ENCODE peak calls at places on chromosomes 12 and 14, in nine cellular contexts. One of them, this sample, is unnamed.

GRCh38 chr14:99260652-99261551 is 11.1 kb downstream of the BCL11B start:
- DNase-seq in T-helper 1 cell: peak
- DNase-seq in RKO: no peak
- DNase-seq in NCI-H510A: no peak
- DNase-seq in effector CD4-positive, alpha-beta T cell: peak
- DNase-seq in GM23338: no peak
- DNase-seq in nephron progenitor cell: no peak
- DNase-seq in brain microvascular endothelial cell: no peak
- DNase-seq in anterior cingulate cortex: no peak
- DNase-seq in this sample: no peak

GRCh38 chr12:18476866-18477265 is 215.5 kb downstream of the PIK3C2G start:
- DNase-seq in brain microvascular endothelial cell: no peak
- DNase-seq in T-helper 1 cell: no peak
- DNase-seq in nephron progenitor cell: no peak
- DNase-seq in RKO: no peak
- DNase-seq in NCI-H510A: no peak
- DNase-seq in effector CD4-positive, alpha-beta T cell: no peak
- DNase-seq in anterior cingulate cortex: no peak
- DNase-seq in GM23338: peak
- DNase-seq in this sample: no peak

GRCh38 chr14:36243183-36243582 is 66.7 kb upstream of the PTCSC3 start:
- DNase-seq in effector CD4-positive, alpha-beta T cell: no peak
- DNase-seq in NCI-H510A: no peak
- DNase-seq in nephron progenitor cell: no peak
- DNase-seq in GM23338: peak
- DNase-seq in T-helper 1 cell: no peak
- DNase-seq in anterior cingulate cortex: no peak
- DNase-seq in brain microvascular endothelial cell: no peak
- DNase-seq in RKO: no peak
- DNase-seq in this sample: no peak

GRCh38 chr14:99415496-99416281 is 65.0 kb downstream of the SETD3 start:
- DNase-seq in nephron progenitor cell: peak
- DNase-seq in anterior cingulate cortex: no peak
- DNase-seq in effector CD4-positive, alpha-beta T cell: peak
- DNase-seq in T-helper 1 cell: peak
- DNase-seq in GM23338: peak
- DNase-seq in RKO: peak
- DNase-seq in NCI-H510A: peak
- DNase-seq in brain microvascular endothelial cell: peak
- DNase-seq in this sample: peak

GRCh38 chr12:51341259-51342007 is 5.0 kb downstream of the CELA1 start:
- DNase-seq in RKO: peak
- DNase-seq in NCI-H510A: peak
- DNase-seq in nephron progenitor cell: peak
- DNase-seq in brain microvascular endothelial cell: peak
- DNase-seq in anterior cingulate cortex: peak
- DNase-seq in effector CD4-positive, alpha-beta T cell: peak
- DNase-seq in T-helper 1 cell: peak
- DNase-seq in GM23338: peak
- DNase-seq in this sample: peak

GRCh38 chr12:76028649-76029277 is 2.8 kb downstream of the PHLDA1 start:
- DNase-seq in T-helper 1 cell: no peak
- DNase-seq in GM23338: no peak
- DNase-seq in effector CD4-positive, alpha-beta T cell: no peak
- DNase-seq in anterior cingulate cortex: no peak
- DNase-seq in nephron progenitor cell: no peak
- DNase-seq in NCI-H510A: no peak
- DNase-seq in RKO: peak
- DNase-seq in brain microvascular endothelial cell: no peak
- DNase-seq in this sample: no peak

GRCh38 chr14:24057867-24058259 is 6.1 kb downstream of the CARMIL3 start:
- DNase-seq in RKO: no peak
- DNase-seq in brain microvascular endothelial cell: no peak
- DNase-seq in NCI-H510A: no peak
- DNase-seq in anterior cingulate cortex: no peak
- DNase-seq in T-helper 1 cell: no peak
- DNase-seq in GM23338: no peak
- DNase-seq in effector CD4-positive, alpha-beta T cell: no peak
- DNase-seq in nephron progenitor cell: no peak
- DNase-seq in this sample: no peak

GRCh38 chr12:84463756-84464495 is 448.7 kb downstream of the SLC6A15 start:
- DNase-seq in effector CD4-positive, alpha-beta T cell: no peak
- DNase-seq in RKO: no peak
- DNase-seq in NCI-H510A: no peak
- DNase-seq in nephron progenitor cell: no peak
- DNase-seq in T-helper 1 cell: no peak
- DNase-seq in brain microvascular endothelial cell: no peak
- DNase-seq in GM23338: no peak
- DNase-seq in anterior cingulate cortex: no peak
- DNase-seq in this sample: no peak

GRCh38 chr12:71900091-71900490 is 38.6 kb upstream of the TPH2 start:
- DNase-seq in anterior cingulate cortex: no peak
- DNase-seq in GM23338: peak
- DNase-seq in T-helper 1 cell: no peak
- DNase-seq in RKO: peak
- DNase-seq in NCI-H510A: no peak
- DNase-seq in brain microvascular endothelial cell: no peak
- DNase-seq in nephron progenitor cell: no peak
- DNase-seq in effector CD4-positive, alpha-beta T cell: no peak
- DNase-seq in this sample: no peak

GRCh38 chr12:124927325-124928094 is 13.1 kb upstream of the UBC start:
- DNase-seq in T-helper 1 cell: peak
- DNase-seq in RKO: peak
- DNase-seq in GM23338: peak
- DNase-seq in effector CD4-positive, alpha-beta T cell: peak
- DNase-seq in nephron progenitor cell: peak
- DNase-seq in brain microvascular endothelial cell: peak
- DNase-seq in NCI-H510A: no peak
- DNase-seq in anterior cingulate cortex: no peak
- DNase-seq in this sample: peak

GRCh38 chr12:105820407-105821140 is 318.2 kb downstream of the NUAK1 start:
- DNase-seq in NCI-H510A: no peak
- DNase-seq in RKO: no peak
- DNase-seq in GM23338: peak
- DNase-seq in T-helper 1 cell: no peak
- DNase-seq in nephron progenitor cell: no peak
- DNase-seq in anterior cingulate cortex: no peak
- DNase-seq in brain microvascular endothelial cell: peak
- DNase-seq in effector CD4-positive, alpha-beta T cell: no peak
- DNase-seq in this sample: no peak

GRCh38 chr12:53738834-53739284 is 11.6 kb upstream of the CALCOCO1 start:
- DNase-seq in RKO: no peak
- DNase-seq in brain microvascular endothelial cell: no peak
- DNase-seq in GM23338: peak
- DNase-seq in effector CD4-positive, alpha-beta T cell: no peak
- DNase-seq in nephron progenitor cell: no peak
- DNase-seq in anterior cingulate cortex: no peak
- DNase-seq in T-helper 1 cell: no peak
- DNase-seq in NCI-H510A: no peak
- DNase-seq in this sample: no peak

GRCh38 chr12:98653866-98654493 is 8.9 kb downstream of the APAF1 start:
- DNase-seq in anterior cingulate cortex: no peak
- DNase-seq in effector CD4-positive, alpha-beta T cell: no peak
- DNase-seq in T-helper 1 cell: no peak
- DNase-seq in GM23338: peak
- DNase-seq in RKO: peak
- DNase-seq in brain microvascular endothelial cell: no peak
- DNase-seq in nephron progenitor cell: no peak
- DNase-seq in NCI-H510A: no peak
- DNase-seq in this sample: no peak

GRCh38 chr12:26188132-26188531 is 7.2 kb upstream of the SSPN start:
- DNase-seq in brain microvascular endothelial cell: peak
- DNase-seq in RKO: no peak
- DNase-seq in nephron progenitor cell: no peak
- DNase-seq in GM23338: no peak
- DNase-seq in anterior cingulate cortex: no peak
- DNase-seq in effector CD4-positive, alpha-beta T cell: no peak
- DNase-seq in NCI-H510A: no peak
- DNase-seq in T-helper 1 cell: no peak
- DNase-seq in this sample: no peak

GRCh38 chr12:47850153-47851084 is 30.7 kb upstream of the HDAC7 start:
- DNase-seq in NCI-H510A: no peak
- DNase-seq in brain microvascular endothelial cell: no peak
- DNase-seq in T-helper 1 cell: no peak
- DNase-seq in RKO: no peak
- DNase-seq in GM23338: peak
- DNase-seq in effector CD4-positive, alpha-beta T cell: no peak
- DNase-seq in nephron progenitor cell: no peak
- DNase-seq in anterior cingulate cortex: no peak
- DNase-seq in this sample: no peak

GRCh38 chr12:47222592-47222959 is 142.8 kb upstream of the AMIGO2 start:
- DNase-seq in anterior cingulate cortex: no peak
- DNase-seq in NCI-H510A: no peak
- DNase-seq in nephron progenitor cell: no peak
- DNase-seq in brain microvascular endothelial cell: no peak
- DNase-seq in GM23338: peak
- DNase-seq in RKO: no peak
- DNase-seq in effector CD4-positive, alpha-beta T cell: no peak
- DNase-seq in T-helper 1 cell: no peak
- DNase-seq in this sample: no peak

GRCh38 chr12:26833692-26834168 is 736 bp upstream of the ITPR2 start:
- DNase-seq in RKO: peak
- DNase-seq in T-helper 1 cell: peak
- DNase-seq in GM23338: peak
- DNase-seq in nephron progenitor cell: peak
- DNase-seq in anterior cingulate cortex: no peak
- DNase-seq in brain microvascular endothelial cell: no peak
- DNase-seq in NCI-H510A: peak
- DNase-seq in effector CD4-positive, alpha-beta T cell: peak
- DNase-seq in this sample: no peak

GRCh38 chr12:94609917-94610443 is 40.4 kb downstream of the TMCC3 start:
- DNase-seq in nephron progenitor cell: no peak
- DNase-seq in GM23338: peak
- DNase-seq in effector CD4-positive, alpha-beta T cell: no peak
- DNase-seq in NCI-H510A: peak
- DNase-seq in brain microvascular endothelial cell: no peak
- DNase-seq in T-helper 1 cell: no peak
- DNase-seq in anterior cingulate cortex: no peak
- DNase-seq in RKO: no peak
- DNase-seq in this sample: no peak

GRCh38 chr14:64193821-64194220 is 100.3 kb downstream of the ESR2 start:
- DNase-seq in RKO: no peak
- DNase-seq in brain microvascular endothelial cell: no peak
- DNase-seq in GM23338: peak
- DNase-seq in effector CD4-positive, alpha-beta T cell: no peak
- DNase-seq in anterior cingulate cortex: no peak
- DNase-seq in T-helper 1 cell: no peak
- DNase-seq in nephron progenitor cell: no peak
- DNase-seq in NCI-H510A: no peak
- DNase-seq in this sample: no peak

GRCh38 chr14:20343855-20344205 is 395 bp downstream of the PARP2 start:
- DNase-seq in anterior cingulate cortex: no peak
- DNase-seq in effector CD4-positive, alpha-beta T cell: no peak
- DNase-seq in GM23338: no peak
- DNase-seq in nephron progenitor cell: no peak
- DNase-seq in T-helper 1 cell: no peak
- DNase-seq in RKO: peak
- DNase-seq in NCI-H510A: no peak
- DNase-seq in brain microvascular endothelial cell: no peak
- DNase-seq in this sample: no peak

GRCh38 chr12:108403952-108404351 is 64.8 kb upstream of the CMKLR1 start:
- DNase-seq in nephron progenitor cell: peak
- DNase-seq in effector CD4-positive, alpha-beta T cell: no peak
- DNase-seq in brain microvascular endothelial cell: no peak
- DNase-seq in RKO: no peak
- DNase-seq in T-helper 1 cell: no peak
- DNase-seq in anterior cingulate cortex: no peak
- DNase-seq in GM23338: peak
- DNase-seq in NCI-H510A: no peak
- DNase-seq in this sample: no peak

GRCh38 chr14:64060648-64061096 is 207.9 kb downstream of the SYNE2 start:
- DNase-seq in nephron progenitor cell: peak
- DNase-seq in GM23338: peak
- DNase-seq in anterior cingulate cortex: no peak
- DNase-seq in RKO: no peak
- DNase-seq in effector CD4-positive, alpha-beta T cell: no peak
- DNase-seq in brain microvascular endothelial cell: peak
- DNase-seq in NCI-H510A: no peak
- DNase-seq in T-helper 1 cell: no peak
- DNase-seq in this sample: no peak

GRCh38 chr12:1083086-1083887 is 92.3 kb downstream of the ERC1 start:
- DNase-seq in brain microvascular endothelial cell: peak
- DNase-seq in GM23338: peak
- DNase-seq in T-helper 1 cell: no peak
- DNase-seq in RKO: no peak
- DNase-seq in NCI-H510A: no peak
- DNase-seq in nephron progenitor cell: no peak
- DNase-seq in effector CD4-positive, alpha-beta T cell: no peak
- DNase-seq in anterior cingulate cortex: no peak
- DNase-seq in this sample: no peak

GRCh38 chr14:34212574-34212973 is 249.5 kb downstream of the SPTSSA start:
- DNase-seq in GM23338: no peak
- DNase-seq in effector CD4-positive, alpha-beta T cell: no peak
- DNase-seq in NCI-H510A: no peak
- DNase-seq in anterior cingulate cortex: no peak
- DNase-seq in RKO: no peak
- DNase-seq in brain microvascular endothelial cell: no peak
- DNase-seq in T-helper 1 cell: no peak
- DNase-seq in nephron progenitor cell: no peak
- DNase-seq in this sample: no peak

GRCh38 chr14:89477391-89477790 is 60.4 kb upstream of the FOXN3 start:
- DNase-seq in T-helper 1 cell: no peak
- DNase-seq in brain microvascular endothelial cell: no peak
- DNase-seq in RKO: no peak
- DNase-seq in GM23338: no peak
- DNase-seq in effector CD4-positive, alpha-beta T cell: no peak
- DNase-seq in nephron progenitor cell: no peak
- DNase-seq in NCI-H510A: no peak
- DNase-seq in anterior cingulate cortex: no peak
- DNase-seq in this sample: no peak

GRCh38 chr12:8629486-8630033 is 16.9 kb upstream of the AICDA start:
- DNase-seq in RKO: no peak
- DNase-seq in effector CD4-positive, alpha-beta T cell: no peak
- DNase-seq in brain microvascular endothelial cell: peak
- DNase-seq in GM23338: no peak
- DNase-seq in NCI-H510A: no peak
- DNase-seq in T-helper 1 cell: no peak
- DNase-seq in nephron progenitor cell: no peak
- DNase-seq in anterior cingulate cortex: no peak
- DNase-seq in this sample: no peak

GRCh38 chr12:79766705-79767464 is 76.1 kb upstream of the PAWR start:
- DNase-seq in nephron progenitor cell: no peak
- DNase-seq in brain microvascular endothelial cell: peak
- DNase-seq in NCI-H510A: no peak
- DNase-seq in anterior cingulate cortex: no peak
- DNase-seq in T-helper 1 cell: no peak
- DNase-seq in effector CD4-positive, alpha-beta T cell: no peak
- DNase-seq in RKO: no peak
- DNase-seq in GM23338: no peak
- DNase-seq in this sample: no peak

GRCh38 chr12:2302711-2303255 is 250.0 kb downstream of the CACNA1C start:
- DNase-seq in RKO: no peak
- DNase-seq in GM23338: no peak
- DNase-seq in anterior cingulate cortex: no peak
- DNase-seq in nephron progenitor cell: no peak
- DNase-seq in effector CD4-positive, alpha-beta T cell: no peak
- DNase-seq in T-helper 1 cell: no peak
- DNase-seq in brain microvascular endothelial cell: no peak
- DNase-seq in NCI-H510A: no peak
- DNase-seq in this sample: no peak

GRCh38 chr14:54773171-54774006 is 129.2 kb downstream of the GCH1 start:
- DNase-seq in RKO: peak
- DNase-seq in nephron progenitor cell: peak
- DNase-seq in effector CD4-positive, alpha-beta T cell: peak
- DNase-seq in NCI-H510A: peak
- DNase-seq in GM23338: peak
- DNase-seq in anterior cingulate cortex: peak
- DNase-seq in T-helper 1 cell: peak
- DNase-seq in brain microvascular endothelial cell: peak
- DNase-seq in this sample: peak

GRCh38 chr14:104596927-104597351 is 7.6 kb downstream of the TMEM179 start:
- DNase-seq in NCI-H510A: no peak
- DNase-seq in nephron progenitor cell: no peak
- DNase-seq in GM23338: no peak
- DNase-seq in effector CD4-positive, alpha-beta T cell: no peak
- DNase-seq in anterior cingulate cortex: no peak
- DNase-seq in RKO: no peak
- DNase-seq in T-helper 1 cell: no peak
- DNase-seq in brain microvascular endothelial cell: no peak
- DNase-seq in this sample: no peak

GRCh38 chr12:32477714-32478113 is 78.4 kb downstream of the FGD4 start:
- DNase-seq in RKO: no peak
- DNase-seq in NCI-H510A: no peak
- DNase-seq in anterior cingulate cortex: no peak
- DNase-seq in T-helper 1 cell: no peak
- DNase-seq in GM23338: no peak
- DNase-seq in brain microvascular endothelial cell: no peak
- DNase-seq in nephron progenitor cell: no peak
- DNase-seq in effector CD4-positive, alpha-beta T cell: no peak
- DNase-seq in this sample: no peak